ENCODE peak calls at places on chromosomes 16 and 17, in ten cellular contexts. Q, R, N, W, Y, P, T, J, A and F are unnamed samples.

GRCh38 chr17:30021708-30022317 is 80.4 kb downstream of the EFCAB5 start:
- DNase-seq in J (peak), Y (peak), A (no peak), T (peak), N (peak), Q (peak), W (peak), P (no peak), R (peak), F (peak)

GRCh38 chr17:34068506-34069035 is 186.5 kb upstream of the CCL2 start:
- DNase-seq in P (no peak), R (no peak), Q (no peak), J (no peak), N (no peak), A (no peak), Y (no peak), T (no peak), W (no peak), F (no peak)

GRCh38 chr16:88988980-88989791 is 12.2 kb upstream of the CBFA2T3 start:
- DNase-seq in N (no peak), R (no peak), J (no peak), W (no peak), Y (no peak), P (no peak), T (no peak), A (no peak), Q (no peak), F (no peak)

GRCh38 chr17:82297280-82297803 is 20.1 kb downstream of the CD7 start:
- DNase-seq in Q (no peak), W (peak), A (peak), Y (peak), P (peak), J (peak), T (no peak), R (peak), N (peak), F (peak)

GRCh38 chr16:11087691-11088431 is 143.5 kb downstream of the CLEC16A start:
- DNase-seq in N (no peak), Y (no peak), P (no peak), T (peak), Q (no peak), R (no peak), W (no peak), A (no peak), J (no peak), F (no peak)

GRCh38 chr17:45293413-45294211 is 23.2 kb downstream of the MAP3K14 start:
- DNase-seq in J (peak), Y (peak), T (peak), R (peak), W (peak), N (peak), P (peak), A (peak), Q (no peak), F (peak)

GRCh38 chr16:4572715-4573114 is 16.6 kb downstream of the C16orf96 start:
- DNase-seq in N (peak), W (peak), T (no peak), P (no peak), Y (no peak), R (no peak), A (no peak), Q (no peak), J (no peak), F (no peak)

GRCh38 chr16:14409563-14409962 is 220.5 kb downstream of the PARN start:
- DNase-seq in T (peak), P (no peak), R (no peak), W (peak), A (peak), Y (peak), J (no peak), Q (no peak), N (peak), F (peak)

GRCh38 chr17:49580981-49581644 is 5.4 kb downstream of the NXPH3 start:
- DNase-seq in Q (no peak), Y (no peak), N (no peak), W (no peak), P (no peak), R (no peak), T (no peak), A (no peak), J (no peak), F (no peak)

GRCh38 chr16:72139908-72140307 is 32.0 kb downstream of the PMFBP1 start:
- DNase-seq in N (no peak), T (no peak), R (no peak), Y (no peak), A (no peak), P (no peak), J (no peak), W (no peak), Q (no peak), F (no peak)

GRCh38 chr17:3981455-3981854 is 17.2 kb upstream of the ATP2A3 start:
- DNase-seq in P (no peak), J (no peak), A (no peak), R (no peak), Q (no peak), W (no peak), N (no peak), T (no peak), Y (no peak), F (no peak)

GRCh38 chr16:14092579-14092978 is 21.5 kb downstream of the MRTFB start:
- DNase-seq in Q (no peak), J (no peak), N (peak), W (no peak), T (peak), R (peak), Y (no peak), A (no peak), P (no peak), F (no peak)

GRCh38 chr17:1006054-1006453 is 9.1 kb downstream of the TIMM22 start:
- DNase-seq in P (no peak), T (no peak), Q (no peak), Y (no peak), W (no peak), R (no peak), J (no peak), N (no peak), A (no peak), F (no peak)

GRCh38 chr17:50952889-50953288 is 86.7 kb upstream of the TOB1 start:
- DNase-seq in A (no peak), Y (no peak), J (no peak), R (no peak), W (no peak), N (no peak), P (no peak), Q (no peak), T (no peak), F (no peak)

GRCh38 chr17:43314582-43314981 is 80.8 kb upstream of the RNU2-1 start:
- DNase-seq in A (peak), Q (no peak), T (no peak), J (no peak), P (peak), Y (no peak), N (no peak), R (peak), W (no peak), F (no peak)

GRCh38 chr17:1208966-1209365 is 29.2 kb upstream of the ABR start:
- DNase-seq in P (no peak), T (no peak), J (no peak), Q (no peak), N (no peak), W (no peak), A (no peak), R (no peak), Y (no peak), F (no peak)

GRCh38 chr17:80468222-80468621 is 8.2 kb downstream of the NPTX1 start:
- DNase-seq in J (no peak), Q (peak), N (no peak), Y (no peak), P (no peak), A (no peak), W (no peak), T (no peak), R (no peak), F (no peak)

GRCh38 chr17:40803617-40804082 is 3.9 kb upstream of the KRT28 start:
- DNase-seq in Q (peak), T (peak), W (peak), Y (peak), N (peak), A (peak), R (peak), P (peak), J (peak), F (peak)

GRCh38 chr16:1150511-1150982 is 2.4 kb upstream of the CACNA1H start:
- DNase-seq in J (peak), T (peak), N (peak), Q (no peak), P (no peak), R (no peak), A (no peak), Y (peak), W (no peak), F (no peak)

GRCh38 chr16:24984903-24985675 is 30.1 kb downstream of the ARHGAP17 start:
- DNase-seq in J (no peak), Q (no peak), A (no peak), Y (no peak), T (no peak), W (no peak), N (no peak), R (no peak), P (no peak), F (no peak)

GRCh38 chr16:70768205-70768580 is 32.8 kb downstream of the VAC14 start:
- DNase-seq in P (no peak), A (no peak), Y (no peak), R (no peak), Q (no peak), W (no peak), J (no peak), N (no peak), T (no peak), F (no peak)

GRCh38 chr17:41101586-41102259 is at the start of gene KRTAP4-16:
- DNase-seq in N (no peak), J (no peak), A (no peak), T (no peak), Y (no peak), Q (peak), W (no peak), P (no peak), R (no peak), F (no peak)

GRCh38 chr16:15819046-15819445 is 37.8 kb downstream of the MYH11 start:
- DNase-seq in T (no peak), A (no peak), Y (no peak), N (no peak), R (no peak), Q (no peak), P (no peak), J (no peak), W (no peak), F (no peak)

GRCh38 chr17:64073771-64074703 is 53.6 kb upstream of the ICAM2 start:
- DNase-seq in W (no peak), Y (no peak), A (no peak), P (no peak), J (no peak), T (no peak), Q (no peak), R (no peak), N (peak), F (no peak)

GRCh38 chr16:17780181-17780580 is 309.4 kb upstream of the XYLT1 start:
- DNase-seq in R (no peak), Y (no peak), N (no peak), Q (no peak), W (peak), A (no peak), T (peak), P (no peak), J (no peak), F (no peak)

GRCh38 chr16:87698676-87699179 is 67.1 kb downstream of the KLHDC4 start:
- DNase-seq in Y (no peak), J (no peak), W (no peak), N (no peak), T (no peak), Q (no peak), R (no peak), A (no peak), P (no peak), F (no peak)

GRCh38 chr17:81404557-81405165 is 9.4 kb downstream of the BAHCC1 start:
- DNase-seq in T (no peak), R (no peak), P (no peak), Q (no peak), A (no peak), W (no peak), N (peak), Y (no peak), J (no peak), F (no peak)

GRCh38 chr16:12925026-12925425 is 23.6 kb downstream of the SHISA9 start:
- DNase-seq in A (no peak), P (no peak), Q (no peak), R (no peak), W (no peak), J (no peak), T (no peak), Y (no peak), N (no peak), F (no peak)

GRCh38 chr17:64196626-64197025 is 66.4 kb downstream of the TEX2 start:
- DNase-seq in P (no peak), J (no peak), W (peak), A (no peak), Q (no peak), R (no peak), Y (peak), N (peak), T (peak), F (peak)

GRCh38 chr16:22291860-22292692 is 5.1 kb upstream of the POLR3E start:
- DNase-seq in W (peak), T (peak), Q (no peak), N (peak), P (no peak), Y (no peak), R (no peak), J (no peak), A (no peak), F (no peak)

GRCh38 chr16:23803591-23804123 is 32.1 kb upstream of the PRKCB start:
- DNase-seq in Q (peak), N (peak), R (peak), P (peak), Y (peak), A (peak), W (peak), T (peak), J (peak), F (no peak)

GRCh38 chr17:3867106-3867505 is 21.1 kb upstream of the NCBP3 start:
- DNase-seq in N (no peak), Y (no peak), A (no peak), J (no peak), R (no peak), P (no peak), T (no peak), W (no peak), Q (no peak), F (no peak)

GRCh38 chr16:12245088-12245922 is 268.8 kb downstream of the SNX29 start:
- DNase-seq in Q (no peak), A (no peak), J (no peak), Y (no peak), W (no peak), T (no peak), R (no peak), N (no peak), P (no peak), F (no peak)

GRCh38 chr17:20072692-20072992 is 63.5 kb downstream of the SPECC1 start:
- DNase-seq in P (no peak), W (no peak), Q (no peak), Y (no peak), A (no peak), T (no peak), R (no peak), N (no peak), J (no peak), F (no peak)

GRCh38 chr17:76138896-76139248 is 2.2 kb downstream of the FOXJ1 start:
- DNase-seq in R (no peak), Q (no peak), W (no peak), P (no peak), T (no peak), N (no peak), J (no peak), Y (no peak), A (no peak), F (no peak)

GRCh38 chr16:85126383-85126730 is 14.1 kb upstream of the CIBAR2 start:
- DNase-seq in N (no peak), R (no peak), Q (no peak), A (no peak), W (no peak), P (no peak), T (no peak), J (no peak), Y (no peak), F (no peak)

GRCh38 chr17:81703747-81704654 is 834 bp downstream of the MRPL12 start:
- DNase-seq in Y (no peak), R (no peak), P (no peak), Q (no peak), N (no peak), J (no peak), A (no peak), W (no peak), T (no peak), F (no peak)

GRCh38 chr16:30070490-30070889 is 4.9 kb downstream of the ALDOA start:
- DNase-seq in J (no peak), R (no peak), Y (no peak), A (no peak), T (no peak), W (no peak), P (no peak), N (no peak), Q (no peak), F (no peak)

GRCh38 chr16:30067584-30067916 is 2.0 kb downstream of the ALDOA start:
- DNase-seq in A (no peak), N (no peak), J (no peak), P (no peak), Q (no peak), R (no peak), W (no peak), Y (no peak), T (no peak), F (no peak)

GRCh38 chr16:30068333-30068732 is 2.8 kb downstream of the ALDOA start:
- DNase-seq in Q (no peak), J (no peak), P (no peak), A (no peak), W (no peak), T (no peak), Y (no peak), R (no peak), N (no peak), F (no peak)

GRCh38 chr16:30069575-30070462 is 4.3 kb downstream of the ALDOA start:
- DNase-seq in A (no peak), T (no peak), Y (no peak), N (peak), P (no peak), R (no peak), Q (no peak), W (peak), J (no peak), F (no peak)

GRCh38 chr16:30068750-30069574 is 3.4 kb downstream of the ALDOA start:
- DNase-seq in P (no peak), Y (no peak), R (peak), N (peak), J (no peak), A (no peak), Q (peak), T (no peak), W (peak), F (no peak)
- H3K4me3 ChIP-seq in P (no peak), Y (peak), R (no peak), N (no peak), J (no peak), A (no peak), Q (no peak), T (no peak), W (peak), F (no peak)

DNA sequence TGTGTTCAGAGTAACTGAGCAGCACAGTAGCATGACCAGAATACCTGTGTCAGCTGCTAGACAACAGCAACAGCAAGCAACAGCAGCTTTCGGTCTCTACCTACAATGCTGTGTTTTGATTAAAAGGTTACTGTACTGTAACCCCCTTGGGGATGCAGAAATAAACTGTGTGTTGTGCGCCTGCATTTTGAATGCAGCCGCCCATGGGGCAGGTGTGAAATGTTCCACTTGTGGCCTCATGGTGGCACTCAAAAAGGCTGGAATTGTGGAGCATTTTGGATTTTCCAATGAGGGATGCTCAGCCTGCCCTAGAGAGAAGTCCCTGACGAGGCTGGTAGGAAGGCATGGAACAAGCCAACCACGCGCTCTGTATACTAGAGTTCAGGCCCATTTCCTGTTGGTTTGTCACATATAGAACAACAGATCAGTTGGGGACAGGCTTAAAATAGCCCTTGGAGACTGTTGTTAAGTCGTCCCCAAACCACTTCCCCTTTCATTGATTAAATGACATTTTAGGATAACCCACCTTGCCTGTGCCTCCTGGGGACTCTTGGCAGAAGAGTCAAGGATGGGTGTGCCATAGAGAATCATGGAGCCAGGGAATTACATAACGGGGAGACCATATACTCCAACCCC is 27.1 kb downstream of the SCPEP1 start:
- DNase-seq in R (no peak), N (no peak), W (no peak), Y (no peak), T (no peak), P (no peak), Q (peak), A (no peak), J (peak), F (no peak)
- TF ChIP-seq CTCF in R (no peak), N (peak), W (peak), Y (no peak), T (no peak), P (no peak), Q (peak), A (no peak), J (peak), F (peak)

GRCh38 chr17:68518063-68518815 is 6.0 kb downstream of the PRKAR1A start:
- DNase-seq in J (no peak), Q (no peak), N (no peak), T (no peak), W (no peak), Y (no peak), P (no peak), A (no peak), R (no peak), F (no peak)
- H3K4me3 ChIP-seq in J (no peak), Q (no peak), N (no peak), T (no peak), W (no peak), Y (no peak), P (no peak), A (no peak), R (no peak), F (no peak)

DNA sequence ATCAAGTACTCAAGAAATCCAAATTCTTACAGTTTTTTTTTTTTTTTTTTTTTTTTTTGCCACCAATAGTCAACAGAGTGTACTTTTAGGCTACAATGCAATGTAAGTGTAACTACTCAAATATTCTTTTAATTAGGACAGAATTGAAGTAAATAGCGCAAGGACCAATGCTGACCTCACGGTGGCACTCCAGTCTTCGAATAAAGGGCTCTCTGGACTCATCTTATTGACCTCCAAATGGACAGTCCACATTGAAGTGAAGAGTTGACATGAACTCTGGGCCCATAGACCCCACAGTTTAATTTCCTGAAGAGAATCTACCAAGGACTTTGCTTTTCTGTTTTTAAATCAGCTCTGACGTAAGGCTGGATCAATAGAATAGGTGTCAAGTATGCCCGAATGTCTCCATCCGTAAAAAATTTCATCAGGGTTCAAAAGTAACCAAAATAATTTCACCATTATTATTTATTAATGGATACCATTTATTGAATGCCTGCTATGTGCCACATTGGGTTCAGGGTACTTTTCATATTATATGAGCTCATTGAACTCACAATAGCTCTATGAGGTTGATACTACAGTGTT is 7.3 kb upstream of the DDX52 start:
- DNase-seq in T (peak), P (no peak), N (peak), R (peak), J (peak), A (no peak), Y (peak), Q (peak), W (peak), F (no peak)
- TF ChIP-seq CTCF in T (peak), P (no peak), N (peak), R (peak), J (peak), A (no peak), Y (peak), Q (peak), W (peak), F (peak)

GRCh38 chr17:38403491-38403890 is 24.8 kb upstream of the ARHGAP23 start:
- DNase-seq in N (peak), T (peak), P (no peak), A (no peak), J (no peak), Y (peak), Q (peak), R (no peak), W (peak), F (no peak)
- H3K4me3 ChIP-seq in N (no peak), T (no peak), P (no peak), A (no peak), J (no peak), Y (no peak), Q (no peak), R (no peak), W (no peak), F (no peak)